ENCODE peak calls at places on chromosome 21, in four cellular contexts. N is heart left ventricle, M is IMR-90, P is ascending aorta. G is an unnamed sample.

GRCh38 chr21:39175154-39175553 is 8.1 kb downstream of the PSMG1 start:
- DNase-seq in N (no peak), M (peak; percentile 40), P (no peak), G (peak; percentile 28)

GRCh38 chr21:39079617-39080016 is 103.6 kb downstream of the PSMG1 start:
- DNase-seq in P (peak; percentile 66), M (peak; percentile 33), N (peak; percentile 83), G (no peak)

GRCh38 chr21:16587141-16587570 is 857.4 kb downstream of the USP25 start:
- DNase-seq in M (peak; percentile 65), N (peak; percentile 60), P (peak; percentile 10), G (no peak)

GRCh38 chr21:25586242-25586805 is 21.0 kb downstream of the MRPL39 start:
- DNase-seq in M (no peak), N (no peak), P (no peak), G (no peak)

GRCh38 chr21:44294391-44295162 is 5.3 kb upstream of the PFKL start:
- DNase-seq in P (no peak), M (peak; percentile 7), N (peak; percentile 87), G (no peak)

GRCh38 chr21:31909772-31910470 is 37.1 kb downstream of the HUNK start:
- DNase-seq in P (no peak), M (no peak), N (no peak), G (no peak)

GRCh38 chr21:35394634-35395369 is 345.7 kb upstream of the RUNX1 start:
- DNase-seq in N (no peak), M (no peak), P (no peak), G (no peak)

GRCh38 chr21:23694396-23694795 is 1912.9 kb downstream of the MRPL39 start:
- DNase-seq in P (no peak), N (no peak), M (no peak), G (peak; percentile 30)

GRCh38 chr21:20882462-20883415 is 115.5 kb upstream of the NCAM2 start:
- DNase-seq in P (no peak), N (no peak), M (peak; percentile 0), G (peak; percentile 63)

GRCh38 chr21:38460171-38460742 is 38.0 kb downstream of the ERG start:
- DNase-seq in P (no peak), N (no peak), M (peak; percentile 12), G (no peak)

GRCh38 chr21:32719085-32719484 is 8.7 kb downstream of the SYNJ1 start:
- DNase-seq in M (no peak), N (no peak), P (no peak), G (no peak)

GRCh38 chr21:36422279-36423098 is 37.3 kb downstream of the CHAF1B start:
- DNase-seq in P (no peak), M (peak; percentile 71), N (no peak), G (peak; percentile 9)

GRCh38 chr21:36134820-36135390 is at the start of gene CBR3:
- DNase-seq in N (peak; percentile 80), M (peak; percentile 41), P (no peak), G (peak; percentile 70)

GRCh38 chr21:44259082-44259705 is 2.5 kb downstream of the DNMT3L start:
- DNase-seq in P (no peak), N (peak; percentile 40), M (peak; percentile 37), G (no peak)

GRCh38 chr21:43287111-43287973 is 118.5 kb downstream of the CRYAA start:
- DNase-seq in M (no peak), P (no peak), N (peak; percentile 7), G (no peak)

GRCh38 chr21:32520885-32521735 is 64.2 kb downstream of the TCP10L start:
- DNase-seq in N (peak; percentile 94), M (peak; percentile 97), P (no peak), G (peak; percentile 57)

GRCh38 chr21:31714741-31715365 is 17.1 kb downstream of the SCAF4 start:
- DNase-seq in N (no peak), M (no peak), P (no peak), G (no peak)

GRCh38 chr21:39579734-39580332 is 32.9 kb upstream of the B3GALT5 start:
- DNase-seq in M (no peak), N (no peak), P (no peak), G (no peak)

GRCh38 chr21:18461743-18462142 is 58.2 kb upstream of the TMPRSS15 start:
- DNase-seq in N (no peak), P (no peak), M (no peak), G (no peak)

GRCh38 chr21:26652891-26653290 is 79.8 kb upstream of the CYYR1 start:
- DNase-seq in M (no peak), N (no peak), P (no peak), G (no peak)

GRCh38 chr21:43188712-43189151 is 19.9 kb downstream of the CRYAA start:
- DNase-seq in M (no peak), P (no peak), N (peak; percentile 58), G (no peak)

GRCh38 chr21:14121719-14122118 is 89.0 kb downstream of the LIPI start:
- DNase-seq in P (no peak), M (no peak), N (no peak), G (no peak)

GRCh38 chr21:39664586-39664985 is 51.8 kb downstream of the B3GALT5 start:
- DNase-seq in N (no peak), P (no peak), M (no peak), G (no peak)

GRCh38 chr21:38244885-38245869 is 11.6 kb upstream of the KCNJ15 start:
- DNase-seq in N (no peak), M (peak; percentile 98), P (no peak), G (no peak)

GRCh38 chr21:45636459-45636858 is 7.1 kb upstream of the PCBP3 start:
- DNase-seq in P (no peak), M (no peak), N (no peak), G (no peak)
- H3K4me3 ChIP-seq in P (no peak overlapping the region), M (no peak overlapping the region), N (no peak overlapping the region), G (no peak overlapping the region)

DNA sequence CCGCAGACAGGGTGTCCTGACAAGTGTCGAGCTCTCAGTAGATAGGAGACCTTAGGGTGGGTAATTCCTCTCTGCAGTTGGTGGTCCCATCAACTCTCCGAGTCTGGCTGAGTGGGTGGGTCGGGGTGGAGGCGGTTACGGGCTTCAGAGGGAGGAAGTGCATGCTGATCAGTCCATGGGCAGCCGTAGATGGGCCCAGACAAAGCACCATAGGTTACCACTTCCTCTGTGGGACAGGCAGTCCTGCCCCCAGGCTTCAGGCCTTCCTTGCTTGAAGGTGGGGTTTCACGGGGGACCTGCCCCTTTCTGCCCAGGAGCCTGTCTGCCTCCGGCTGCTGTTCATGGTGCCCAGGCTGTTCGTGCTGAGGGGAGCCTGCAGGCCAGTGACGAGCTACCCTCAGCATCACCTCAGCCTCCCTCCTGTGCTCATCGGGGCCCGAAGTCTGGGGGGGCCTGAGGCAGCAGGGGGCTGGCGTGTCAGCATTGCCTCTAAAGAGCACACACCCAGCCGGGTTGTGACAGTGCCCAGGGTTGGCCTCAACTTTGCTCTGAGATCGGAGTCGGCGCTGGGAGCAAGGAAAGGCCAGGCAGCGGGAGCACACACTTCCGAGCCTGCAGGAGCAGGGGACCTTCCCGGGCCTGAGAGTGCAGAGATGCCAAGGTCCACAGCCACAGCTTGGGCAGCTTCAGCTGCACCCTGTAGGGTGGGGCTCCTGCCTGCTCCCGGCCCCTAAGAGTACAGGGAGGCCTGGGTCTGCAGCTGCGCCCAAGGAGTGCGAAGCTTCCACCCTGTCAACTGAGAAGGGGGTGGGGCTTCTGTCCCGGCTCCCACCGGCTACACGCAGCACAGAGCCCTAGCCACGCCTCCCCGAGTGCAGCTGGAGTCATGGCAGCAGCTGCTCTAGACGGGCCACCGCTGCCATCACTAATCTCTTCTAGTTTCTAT is 225.4 kb upstream of the NRIP1 start:
- DNase-seq in P (no peak), M (no peak), N (peak; percentile 63), G (peak; percentile 37)
- H3K4me3 ChIP-seq in P (no peak overlapping the region), M (no peak overlapping the region), N (no peak overlapping the region), G (no peak overlapping the region)

DNA sequence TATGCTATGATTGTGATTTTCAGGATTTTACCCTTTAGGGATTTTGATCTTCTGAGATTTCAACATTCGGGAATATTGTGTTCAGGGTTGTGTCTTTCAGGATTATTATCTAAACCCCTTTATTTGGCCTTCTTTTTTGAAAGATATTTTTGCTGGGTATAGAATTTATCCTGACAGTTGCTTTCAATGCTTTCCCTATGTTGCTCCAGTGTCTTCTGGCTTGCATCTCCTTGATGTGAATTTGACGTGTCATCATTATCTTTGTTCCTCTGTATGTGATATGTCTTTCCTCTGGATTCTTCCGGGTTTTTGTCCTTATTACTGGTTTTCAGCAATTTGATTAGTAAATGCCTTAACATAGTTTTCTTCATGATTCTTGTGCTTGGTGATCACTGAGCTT is 25.9 kb upstream of the RIPK4 start:
- DNase-seq in M (no peak), N (no peak), P (no peak), G (no peak)
- H3K4me3 ChIP-seq in M (no peak overlapping the region), N (no peak overlapping the region), P (no peak overlapping the region), G (no peak overlapping the region)

GRCh38 chr21:46100426-46100825 is 2.5 kb downstream of the COL6A2 start:
- DNase-seq in N (peak; percentile 14), P (peak; percentile 3), M (peak; percentile 64), G (no peak)
- H3K4me3 ChIP-seq in N (no peak overlapping the region), P (peak overlapping the region; percentile 37), M (peak overlapping the region; percentile 97), G (no peak overlapping the region)